ENCODE peak calls at places on chromosomes 7 and 10, in five cellular contexts. Q, L, I, W and U are unnamed samples.

GRCh38 chr10:73873843-73874215 is 526 bp downstream of the CAMK2G start:
- DNase-seq in L (no peak), I (no peak), W (no peak), Q (no peak), U (no peak)

GRCh38 chr7:96952974-96953391 is 52.4 kb upstream of the DLX6 start:
- DNase-seq in Q (no peak), L (peak; percentile 59), I (peak; percentile 19), W (no peak), U (no peak)

GRCh38 chr7:2063562-2064360 is 169.0 kb downstream of the MAD1L1 start:
- DNase-seq in Q (no peak), L (no peak), W (no peak), I (peak; percentile 71), U (peak; percentile 24)

GRCh38 chr10:126598009-126598408 is 72.5 kb downstream of the C10orf90 start:
- DNase-seq in Q (no peak), L (no peak), I (peak; percentile 53), W (no peak), U (no peak)

GRCh38 chr7:5773661-5774086 is 7.8 kb downstream of the RNF216 start:
- DNase-seq in I (peak; percentile 90), W (no peak), Q (no peak), L (peak; percentile 100), U (no peak)

GRCh38 chr10:1048349-1048731 is 579 bp downstream of the IDI1 start:
- DNase-seq in Q (no peak), I (no peak), W (peak; percentile 35), L (no peak), U (peak; percentile 33)

GRCh38 chr10:128018236-128018635 is 108.0 kb downstream of the MKI67 start:
- DNase-seq in W (peak; percentile 64), I (no peak), L (no peak), Q (no peak), U (no peak)

GRCh38 chr7:35015346-35015859 is 21.9 kb downstream of the DPY19L1 start:
- DNase-seq in W (no peak), Q (no peak), L (no peak), I (no peak), U (no peak)

GRCh38 chr7:113086431-113086888 is at the start of gene GPR85:
- DNase-seq in Q (peak; percentile 2), I (peak; percentile 88), W (peak; percentile 40), L (peak; percentile 13), U (no peak)

GRCh38 chr10:29430101-29430500 is 141.2 kb downstream of the LYZL1 start:
- DNase-seq in W (no peak), Q (no peak), L (no peak), I (no peak), U (no peak)

GRCh38 chr10:35372329-35372728 is 36.0 kb downstream of the CCNY start:
- DNase-seq in W (peak; percentile 76), L (no peak), Q (no peak), I (peak; percentile 80), U (peak; percentile 62)

GRCh38 chr7:155778349-155778748 is 33.9 kb downstream of the SHH start:
- DNase-seq in Q (no peak), L (no peak), I (no peak), W (no peak), U (no peak)

GRCh38 chr7:35596061-35596460 is 98.9 kb downstream of the HERPUD2 start:
- DNase-seq in Q (no peak), W (peak; percentile 17), I (peak; percentile 84), L (peak; percentile 19), U (no peak)

GRCh38 chr10:129754211-129755050 is 209.6 kb downstream of the EBF3 start:
- DNase-seq in L (no peak), Q (no peak), I (no peak), W (no peak), U (peak; percentile 1)

GRCh38 chr10:58695022-58695421 is 182.3 kb downstream of the BICC1 start:
- DNase-seq in I (no peak), W (no peak), L (no peak), Q (no peak), U (no peak)

GRCh38 chr10:116133641-116134040 is 139.4 kb downstream of the GFRA1 start:
- DNase-seq in Q (no peak), L (no peak), I (no peak), W (no peak), U (no peak)

GRCh38 chr10:101140084-101140949 is 9.2 kb downstream of the TLX1 start:
- DNase-seq in W (no peak), I (no peak), Q (no peak), L (no peak), U (no peak)

GRCh38 chr7:31633454-31633853 is 53.6 kb upstream of the PPP1R17 start:
- DNase-seq in W (no peak), I (no peak), Q (no peak), L (no peak), U (no peak)

GRCh38 chr7:149226840-149227494 is 12.5 kb upstream of the ZNF212 start:
- DNase-seq in L (no peak), W (no peak), Q (no peak), I (no peak), U (no peak)

GRCh38 chr10:86872757-86873156 is 84.7 kb downstream of the MMRN2 start:
- DNase-seq in Q (no peak), I (no peak), L (no peak), W (peak; percentile 29), U (no peak)

GRCh38 chr10:48332166-48332870 is 25.8 kb downstream of the MAPK8 start:
- DNase-seq in I (no peak), Q (no peak), L (no peak), W (no peak), U (no peak)

GRCh38 chr10:36592964-36593363 is 532.4 kb upstream of the ANKRD30A start:
- DNase-seq in Q (no peak), I (no peak), W (no peak), L (no peak), U (no peak)

GRCh38 chr7:140238778-140239652 is 62.2 kb upstream of the KDM7A start:
- DNase-seq in L (no peak), Q (no peak), W (no peak), I (peak; percentile 22), U (peak; percentile 46)